ENCODE peak calls at places on chromosomes 5 and 9, in nine cellular contexts. N, U, T, F, E, D, G, L and X are unnamed samples.

GRCh38 chr5:17896605-17897004 is 262.3 kb downstream of the TAF11L14 start:
- DNase-seq in F (peak; percentile 4), L (peak; percentile 1), G (no peak), D (no peak), E (no peak), T (no peak), U (no peak), N (peak; percentile 16), X (no peak)

GRCh38 chr9:71928376-71928775 is 16.9 kb downstream of the C9orf85 start:
- DNase-seq in T (no peak), G (no peak), L (no peak), E (no peak), N (no peak), D (no peak), F (no peak), U (no peak), X (no peak)

GRCh38 chr9:99822596-99823391 is 1.1 kb downstream of the NR4A3 start:
- DNase-seq in F (peak; percentile 53), G (no peak), N (no peak), U (peak; percentile 43), T (peak; percentile 51), D (peak; percentile 76), E (peak; percentile 53), L (peak; percentile 68), X (peak; percentile 66)

GRCh38 chr5:9265391-9266287 is 280.2 kb downstream of the SEMA5A start:
- DNase-seq in F (peak; percentile 97), N (peak; percentile 84), E (peak; percentile 97), T (peak; percentile 71), D (no peak), L (peak; percentile 77), U (no peak), G (no peak), X (peak; percentile 94)

GRCh38 chr5:80864109-80864508 is 96.1 kb upstream of the RASGRF2 start:
- DNase-seq in T (no peak), F (no peak), L (no peak), G (no peak), N (no peak), U (no peak), E (no peak), D (peak; percentile 20), X (no peak)

GRCh38 chr5:83547156-83547555 is 75.6 kb downstream of the VCAN start:
- DNase-seq in N (no peak), D (no peak), E (no peak), F (peak; percentile 90), L (no peak), U (no peak), G (no peak), T (no peak), X (no peak)

GRCh38 chr5:163915481-163915961 is 410.1 kb downstream of the MAT2B start:
- DNase-seq in D (no peak), U (no peak), E (no peak), L (peak; percentile 23), G (no peak), F (peak; percentile 59), T (peak; percentile 53), N (peak; percentile 5), X (peak; percentile 38)

GRCh38 chr9:98916660-98917059 is 27.0 kb upstream of the COL15A1 start:
- DNase-seq in L (peak; percentile 54), G (no peak), T (no peak), N (no peak), E (no peak), F (peak; percentile 42), D (no peak), U (no peak), X (peak; percentile 58)

GRCh38 chr9:74753650-74754049 is 134.1 kb downstream of the TRPM6 start:
- DNase-seq in T (no peak), N (no peak), L (no peak), F (no peak), G (no peak), U (no peak), D (no peak), E (no peak), X (no peak)

GRCh38 chr9:108978121-108978694 is 35.1 kb downstream of the CTNNAL1 start:
- DNase-seq in F (no peak), T (no peak), N (no peak), L (peak; percentile 3), U (no peak), G (no peak), D (no peak), E (no peak), X (no peak)

GRCh38 chr9:127904518-127904887 is 5.1 kb upstream of the ST6GALNAC6 start:
- DNase-seq in F (no peak), G (no peak), L (peak; percentile 49), N (no peak), T (peak; percentile 89), D (no peak), E (no peak), U (no peak), X (no peak)

GRCh38 chr9:133075925-133076324 is 14.1 kb downstream of the CEL start:
- DNase-seq in L (peak; percentile 81), F (peak; percentile 95), G (no peak), D (no peak), N (peak; percentile 80), U (no peak), T (no peak), E (peak; percentile 77), X (peak; percentile 86)

GRCh38 chr9:91411096-91411771 is 12.4 kb downstream of the NFIL3 start:
- DNase-seq in U (no peak), G (no peak), F (peak; percentile 51), T (no peak), L (peak; percentile 47), E (no peak), N (no peak), D (no peak), X (no peak)

GRCh38 chr5:141149812-141150211 is at the start of gene PCDHB6:
- DNase-seq in D (peak; percentile 84), E (no peak), L (peak; percentile 2), G (no peak), U (peak; percentile 45), N (no peak), F (no peak), T (no peak), X (no peak)
- TF ChIP-seq CTCF in D (peak; percentile 66), E (no peak), L (peak; percentile 6), G (no peak), U (peak; percentile 41), N (no peak), F (no peak), T (peak; percentile 11), X (no peak)

DNA sequence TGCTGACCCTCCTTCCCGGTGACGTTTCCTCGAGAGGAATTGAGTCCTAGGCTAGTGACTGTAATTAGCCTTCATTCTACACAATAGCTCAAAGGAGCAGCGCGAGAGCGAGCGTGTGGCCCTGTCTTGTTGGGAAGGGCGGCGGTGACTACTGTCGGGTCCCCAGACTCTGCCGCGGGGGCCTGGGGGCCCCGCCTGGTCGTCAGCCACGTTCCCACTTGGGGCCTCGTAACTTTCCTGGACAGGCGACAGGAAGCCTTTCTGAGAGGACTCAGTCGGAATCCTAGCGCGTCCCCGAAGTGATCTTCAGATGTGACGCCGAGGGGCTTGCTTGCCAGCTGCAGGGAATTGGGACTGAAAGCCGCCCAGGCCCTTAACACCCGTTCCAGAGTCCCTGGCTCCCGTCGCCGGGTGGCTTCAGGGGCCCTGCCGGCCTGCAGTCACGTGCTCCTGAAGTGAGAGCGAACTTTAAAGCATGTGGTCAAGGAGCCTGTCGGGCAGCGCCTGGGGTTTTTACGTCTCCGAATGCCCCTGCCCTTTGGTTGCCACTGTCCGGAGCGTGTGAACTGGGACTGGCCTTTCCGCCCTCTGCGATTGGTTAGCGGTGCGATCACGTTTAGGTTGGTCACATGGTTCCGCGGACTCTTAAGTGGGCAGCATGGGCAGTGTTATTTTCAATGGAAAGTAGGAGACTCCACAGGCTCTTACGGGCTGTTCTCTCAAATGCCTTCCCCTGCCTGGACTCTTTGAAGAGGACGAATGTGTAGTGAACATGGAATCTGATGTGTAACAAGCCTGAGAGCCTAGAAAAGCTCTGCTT is 1.7 kb downstream of the VLDLR start:
- DNase-seq in D (peak; percentile 20), E (no peak), T (peak; percentile 80), N (no peak), L (peak; percentile 77), F (peak; percentile 42), U (peak; percentile 71), G (no peak), X (peak; percentile 43)
- H3K4me3 ChIP-seq in D (peak overlapping the region; percentile 64), E (peak overlapping the region; percentile 53), T (peak overlapping the region; percentile 72), N (peak overlapping the region; percentile 66), L (peak overlapping the region; percentile 59), F (peak overlapping the region; percentile 58), U (peak overlapping the region; percentile 90), G (no peak overlapping the region), X (peak overlapping the region; percentile 59)

DNA sequence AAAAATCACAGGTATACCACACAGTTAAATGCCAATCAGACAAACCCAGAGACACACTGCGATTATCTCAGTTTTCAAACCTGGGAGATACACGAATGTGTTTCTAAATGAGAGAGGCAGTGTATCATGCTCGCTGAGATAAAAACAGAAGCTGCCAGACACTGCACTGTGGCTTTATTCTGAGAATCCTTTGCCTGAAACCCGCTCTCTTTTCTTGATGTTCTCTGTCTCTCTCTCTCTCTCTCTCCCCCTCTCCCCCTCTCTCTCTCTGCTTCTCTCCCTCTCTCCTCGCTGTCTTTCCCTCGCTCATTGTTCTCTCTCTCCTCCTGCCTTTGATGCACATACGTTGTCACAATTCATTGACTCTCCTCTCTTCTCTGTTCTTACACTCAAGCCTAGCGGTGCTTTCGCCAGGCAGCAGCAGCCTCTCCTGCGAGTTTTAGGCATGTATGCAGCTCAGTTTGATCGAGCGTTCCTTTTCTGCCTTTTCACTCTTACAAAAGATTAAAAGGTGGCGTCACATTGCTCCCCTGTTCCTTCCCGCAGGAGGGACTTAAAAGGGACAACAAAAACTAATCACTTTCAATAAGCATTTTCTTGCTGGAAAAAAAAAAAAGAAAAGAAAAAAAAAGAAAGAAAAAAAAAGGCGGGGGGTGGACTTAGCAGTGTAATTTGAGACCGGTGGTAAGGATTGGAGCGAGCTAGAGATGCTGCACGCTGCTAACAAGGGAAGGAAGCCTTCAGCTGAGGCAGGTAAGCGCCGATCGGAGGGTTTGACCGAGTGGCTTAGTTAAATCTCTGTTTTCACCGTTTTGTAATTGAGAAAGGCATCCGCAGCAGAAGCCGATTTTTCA is 717.9 kb upstream of the WWC1 start:
- DNase-seq in T (no peak), F (peak; percentile 89), U (no peak), N (no peak), L (peak; percentile 60), G (no peak), D (peak; percentile 80), E (peak; percentile 38), X (peak; percentile 78)
- TF ChIP-seq CTCF in T (no peak), F (peak; percentile 19), U (no peak), N (no peak), L (peak; percentile 10), G (no peak), D (peak; percentile 17), E (peak; percentile 36), X (no peak)

GRCh38 chr9:3509926-3510325 is 15.9 kb downstream of the RFX3 start:
- DNase-seq in F (no peak), G (no peak), U (no peak), N (no peak), D (no peak), T (no peak), L (no peak), E (no peak), X (no peak)

GRCh38 chr9:3508078-3508431 is 17.7 kb downstream of the RFX3 start:
- DNase-seq in U (no peak), T (no peak), F (no peak), D (no peak), N (no peak), E (no peak), G (no peak), L (no peak), X (no peak)

GRCh38 chr9:3506164-3506563 is 19.6 kb downstream of the RFX3 start:
- DNase-seq in T (no peak), N (no peak), E (no peak), U (no peak), D (no peak), F (no peak), L (no peak), G (no peak), X (no peak)

GRCh38 chr9:3508531-3509374 is 17.0 kb downstream of the RFX3 start:
- DNase-seq in L (no peak), D (peak; percentile 55), F (peak; percentile 60), U (no peak), E (no peak), T (no peak), N (no peak), G (no peak), X (peak; percentile 64)

GRCh38 chr9:3507395-3508077 is 18.3 kb downstream of the RFX3 start:
- DNase-seq in D (no peak), U (no peak), N (no peak), G (no peak), F (no peak), E (no peak), L (no peak), T (no peak), X (no peak)
- H3K4me3 ChIP-seq in D (no peak overlapping the region), U (peak overlapping the region; percentile 31), N (no peak overlapping the region), G (no peak overlapping the region), F (no peak overlapping the region), E (no peak overlapping the region), L (no peak overlapping the region), T (no peak overlapping the region), X (no peak overlapping the region)